ENCODE peak calls at places on chromosomes 7 and 10, in five cellular contexts. S is lower lobe of right lung, E is GM12865, B is heart left ventricle, H is left ventricle myocardium inferior. P is an unnamed sample.

GRCh38 chr7:142584765-142585164 is 164.5 kb upstream of the PRSS1 start:
- DNase-seq in S (no peak), E (no peak), B (no peak), H (no peak), P (no peak)

GRCh38 chr7:106071999-106072714 is 40.0 kb downstream of the SYPL1 start:
- DNase-seq in S (no peak), E (no peak), B (peak), H (no peak), P (peak)

GRCh38 chr10:75546004-75546403 is 114.6 kb downstream of the LRMDA start:
- DNase-seq in S (no peak), E (peak), B (no peak), H (no peak), P (no peak)

GRCh38 chr10:70925377-70926214 is 37.2 kb upstream of the PCBD1 start:
- DNase-seq in S (peak), E (peak), B (peak), H (peak), P (no peak)

GRCh38 chr10:71272122-71272771 is 46.8 kb upstream of the SLC29A3 start:
- DNase-seq in S (no peak), E (no peak), B (no peak), H (no peak), P (no peak)

GRCh38 chr10:58089739-58090138 is 178.0 kb downstream of the IPMK start:
- DNase-seq in S (no peak), E (no peak), B (no peak), H (no peak), P (no peak)

GRCh38 chr10:49357895-49358294 is 38.0 kb downstream of the DRGX start:
- DNase-seq in S (no peak), E (no peak), B (no peak), H (no peak), P (no peak)

GRCh38 chr10:90935581-90936292 is 14.8 kb upstream of the ANKRD1 start:
- DNase-seq in S (no peak), E (no peak), B (no peak), H (no peak), P (no peak)

GRCh38 chr10:63206997-63207952 is 74.1 kb downstream of the NRBF2 start:
- DNase-seq in S (no peak), E (peak), B (peak), H (no peak), P (no peak)

GRCh38 chr7:5625938-5626337 is 155.5 kb downstream of the RNF216 start:
- DNase-seq in S (no peak), E (no peak), B (no peak), H (no peak), P (no peak)

GRCh38 chr10:7102557-7103349 is 308.1 kb downstream of the SFMBT2 start:
- DNase-seq in S (no peak), E (peak), B (no peak), H (no peak), P (no peak)

GRCh38 chr10:17214991-17215781 is 12.9 kb upstream of the VIM start:
- DNase-seq in S (no peak), E (no peak), B (no peak), H (no peak), P (no peak)

GRCh38 chr10:71595649-71596048 is 123.9 kb downstream of the C10orf105 start:
- DNase-seq in S (no peak), E (no peak), B (no peak), H (no peak), P (no peak)

GRCh38 chr7:43569424-43569823 is 13.5 kb upstream of the STK17A start:
- DNase-seq in S (no peak), E (peak), B (no peak), H (no peak), P (no peak)

GRCh38 chr10:24239289-24239688 is 30.4 kb downstream of the KIAA1217 start:
- DNase-seq in S (no peak), E (no peak), B (no peak), H (no peak), P (no peak)

GRCh38 chr10:59177862-59178235 is 1.4 kb downstream of the PHYHIPL start:
- DNase-seq in S (no peak), E (no peak), B (no peak), H (no peak), P (no peak)

GRCh38 chr7:123431075-123431614 is 103.2 kb downstream of the IQUB start:
- DNase-seq in S (no peak), E (no peak), B (no peak), H (no peak), P (no peak)

GRCh38 chr7:81886211-81886764 is 116.4 kb upstream of the HGF start:
- DNase-seq in S (no peak), E (no peak), B (no peak), H (no peak), P (no peak)

GRCh38 chr10:11025978-11026377 is 8.3 kb downstream of the CELF2 start:
- DNase-seq in S (no peak), E (no peak), B (no peak), H (no peak), P (peak)

GRCh38 chr10:11023554-11023953 is 5.9 kb downstream of the CELF2 start:
- DNase-seq in S (no peak), E (no peak), B (no peak), H (no peak), P (no peak)

GRCh38 chr10:11020026-11020820 is 2.6 kb downstream of the CELF2 start:
- DNase-seq in S (no peak), E (no peak), B (no peak), H (no peak), P (no peak)

GRCh38 chr10:11024596-11024995 is 6.9 kb downstream of the CELF2 start:
- DNase-seq in S (no peak), E (no peak), B (no peak), H (no peak), P (no peak)

GRCh38 chr10:11023009-11023408 is 5.3 kb downstream of the CELF2 start:
- DNase-seq in S (no peak), E (peak), B (no peak), H (no peak), P (no peak)
- H3K4me3 ChIP-seq in S (no peak), E (peak), B (no peak), H (no peak), P (no peak)

DNA sequence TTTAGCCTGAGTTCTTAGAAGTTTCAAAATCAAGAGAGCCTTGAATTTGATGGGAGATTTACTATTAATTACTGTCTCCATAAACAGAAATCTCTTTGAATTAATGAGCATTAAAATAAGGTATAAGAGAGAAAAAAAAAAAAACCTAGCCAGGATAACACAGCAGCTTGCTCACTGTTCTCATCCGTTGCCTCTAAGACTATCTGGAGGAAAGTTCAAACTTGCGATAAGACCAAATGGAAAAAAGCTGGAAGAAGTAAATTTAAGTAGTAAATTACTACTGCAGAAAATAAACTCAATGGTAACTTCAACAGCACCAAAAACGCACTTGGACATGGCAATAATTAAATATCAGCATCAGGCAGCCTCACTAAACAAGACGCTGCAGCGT is 36.7 kb downstream of the GNA12 start:
- DNase-seq in S (no peak), E (no peak), B (no peak), H (no peak), P (no peak)
- H3K4me3 ChIP-seq in S (no peak), E (no peak), B (no peak), H (no peak), P (no peak)

GRCh38 chr7:99562114-99562784 is 3.8 kb downstream of the ZNF655 start:
- DNase-seq in S (no peak), E (no peak), B (no peak), H (no peak), P (no peak)

GRCh38 chr7:99560834-99561734 is 2.6 kb downstream of the ZNF655 start:
- DNase-seq in S (no peak), E (no peak), B (no peak), H (no peak), P (no peak)

GRCh38 chr7:99561735-99562051 is 3.3 kb downstream of the ZNF655 start:
- DNase-seq in S (no peak), E (no peak), B (no peak), H (no peak), P (no peak)

GRCh38 chr7:99562832-99563231 is 4.4 kb downstream of the ZNF655 start:
- DNase-seq in S (no peak), E (no peak), B (no peak), H (no peak), P (no peak)

DNA sequence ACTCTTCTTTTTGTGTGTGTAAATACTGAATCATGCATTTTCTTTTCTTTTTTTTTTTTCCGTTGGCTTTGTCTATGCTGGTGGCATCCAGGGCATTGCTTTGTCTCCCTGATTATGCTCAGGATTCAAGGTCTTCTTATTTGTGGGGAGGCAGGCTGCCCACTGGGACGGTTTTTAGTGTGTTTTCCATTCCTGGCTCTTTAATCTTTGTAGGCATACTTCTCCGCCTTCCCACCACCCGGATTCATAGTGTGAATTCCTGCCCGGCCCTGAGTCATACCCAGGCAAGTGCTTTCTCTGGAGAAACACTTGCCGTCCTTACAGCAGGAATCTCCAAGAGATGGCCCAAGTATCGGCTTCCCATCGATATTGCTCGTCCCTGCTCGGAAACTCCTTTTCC is 5.2 kb downstream of the ZNF655 start:
- DNase-seq in S (no peak), E (no peak), B (no peak), H (no peak), P (no peak)
- H3K4me3 ChIP-seq in S (no peak), E (no peak), B (no peak), H (no peak), P (no peak)

DNA sequence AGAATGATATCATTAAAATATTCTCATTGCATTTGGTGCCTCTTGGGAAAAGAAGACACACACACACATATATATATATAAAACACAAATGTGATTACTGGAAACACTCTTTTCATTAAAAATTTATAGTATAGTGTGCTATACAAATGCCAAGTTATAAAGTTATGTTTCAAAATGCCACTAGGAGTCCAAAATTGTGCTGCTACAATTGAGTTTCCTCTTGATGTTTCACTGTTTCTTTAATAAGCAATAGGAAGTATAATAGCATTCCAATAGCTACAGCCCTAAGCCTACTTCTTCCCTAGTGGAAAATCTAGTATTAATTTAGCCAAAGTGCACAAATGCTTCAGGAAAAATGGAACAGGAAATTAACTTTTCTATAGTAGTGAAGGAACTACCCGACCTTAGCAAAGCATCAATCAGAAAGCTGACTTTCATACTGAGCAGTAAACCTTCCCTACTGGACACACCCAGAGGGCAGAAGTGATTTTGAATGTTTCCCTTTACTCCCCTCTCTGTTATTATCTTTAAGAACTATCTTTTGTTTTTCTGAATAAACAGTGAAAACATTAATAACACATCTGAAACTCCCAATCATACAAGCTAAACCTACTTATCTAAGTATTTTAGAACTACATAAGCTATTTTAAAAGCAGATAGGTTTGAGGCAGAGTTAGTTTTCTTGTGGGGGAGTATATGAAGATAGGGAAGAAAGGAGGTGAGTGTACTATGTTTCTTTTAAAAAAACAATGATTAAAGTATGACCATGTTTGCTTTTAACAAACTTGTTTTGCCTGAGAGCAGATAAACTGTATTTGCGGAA is 13.6 kb downstream of the CPED1 start:
- DNase-seq in S (no peak), E (no peak), B (no peak), H (no peak), P (no peak)
- H3K4me3 ChIP-seq in S (no peak), E (no peak), B (no peak), H (no peak), P (no peak)

GRCh38 chr10:43226851-43227845 is 39.7 kb downstream of the RASGEF1A start:
- DNase-seq in S (peak), E (no peak), B (peak), H (peak), P (no peak)

GRCh38 chr10:43228783-43229207 is 38.1 kb downstream of the RASGEF1A start:
- DNase-seq in S (peak), E (no peak), B (no peak), H (peak), P (no peak)

GRCh38 chr10:43229208-43230061 is 37.4 kb downstream of the RASGEF1A start:
- DNase-seq in S (peak), E (no peak), B (peak), H (peak), P (peak)

GRCh38 chr10:43226441-43226840 is 40.4 kb downstream of the RASGEF1A start:
- DNase-seq in S (peak), E (no peak), B (no peak), H (no peak), P (no peak)

DNA sequence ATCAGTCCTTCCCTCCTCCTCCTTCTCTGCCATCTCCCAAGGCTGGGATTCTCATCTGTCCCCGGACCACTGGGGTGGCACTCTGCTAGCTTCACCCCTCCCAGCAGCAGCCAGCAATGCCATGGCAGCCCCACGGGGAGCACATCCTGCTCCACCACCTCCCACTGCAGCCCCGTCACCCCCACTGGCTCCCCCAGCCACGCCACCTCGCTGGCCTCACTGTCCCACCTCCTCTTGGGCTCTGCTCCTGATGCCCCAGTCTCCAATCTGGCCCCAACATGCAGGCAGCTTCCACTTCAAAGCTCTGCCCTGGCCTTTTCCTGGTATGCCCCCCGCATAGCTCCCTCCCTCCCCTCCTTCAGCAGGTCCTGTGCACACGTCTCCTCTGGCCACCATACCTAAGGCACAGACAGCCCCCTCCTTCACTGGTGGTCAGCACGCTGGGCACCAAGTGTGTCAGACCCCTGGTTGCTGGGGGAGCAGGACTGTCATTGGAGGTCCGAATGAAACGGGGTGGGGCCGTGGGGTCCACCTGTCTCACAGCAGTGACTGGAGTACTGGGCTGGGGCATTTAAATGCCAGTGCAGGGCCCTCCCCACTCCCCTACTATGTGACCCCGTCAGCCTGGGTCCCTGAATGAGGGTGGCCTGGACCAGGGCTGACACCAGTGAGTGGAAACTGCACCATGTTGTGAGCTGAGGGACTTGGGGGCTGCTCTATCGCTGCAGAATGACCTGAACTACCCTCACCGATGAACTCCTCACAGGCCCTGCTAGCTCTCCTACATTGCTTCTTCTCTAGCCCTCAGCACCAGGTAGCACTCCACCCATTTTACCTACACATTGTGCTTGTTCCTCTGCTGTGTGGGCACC is 38.7 kb downstream of the RASGEF1A start:
- DNase-seq in S (peak), E (no peak), B (peak), H (peak), P (no peak)
- H3K4me3 ChIP-seq in S (no peak), E (no peak), B (no peak), H (no peak), P (no peak)

GRCh38 chr7:110322796-110323195 is 768.1 kb upstream of the LRRN3 start:
- DNase-seq in S (no peak), E (no peak), B (no peak), H (no peak), P (no peak)

GRCh38 chr7:110317699-110318265 is 773.1 kb upstream of the LRRN3 start:
- DNase-seq in S (no peak), E (no peak), B (no peak), H (no peak), P (no peak)
- H3K4me3 ChIP-seq in S (no peak), E (no peak), B (no peak), H (no peak), P (no peak)